ENCODE peak calls at places on chromosomes 2 and 18, in four cellular contexts. S is esophagus muscularis mucosa, I is ovary, G is HCT116. N is an unnamed sample.

GRCh38 chr18:54558609-54559585 is 32.1 kb upstream of the DYNAP start:
- DNase-seq in I (no peak), S (no peak), G (no peak), N (peak)

GRCh38 chr2:26333286-26333685 is 12.7 kb upstream of the SELENOI start:
- DNase-seq in I (no peak), G (no peak), S (no peak), N (no peak)

GRCh38 chr18:21996261-21996892 is 173.0 kb upstream of the GATA6 start:
- DNase-seq in I (no peak), S (no peak), G (no peak), N (no peak)

GRCh38 chr2:228613133-228613532 is 431.6 kb upstream of the SPHKAP start:
- DNase-seq in I (no peak), G (peak), S (no peak), N (no peak)

GRCh38 chr2:171531291-171531690 is 9.0 kb downstream of the CYBRD1 start:
- DNase-seq in I (peak), G (no peak), S (peak), N (no peak)

GRCh38 chr2:141699573-141699972 is 431.2 kb downstream of the LRP1B start:
- DNase-seq in I (no peak), S (no peak), G (no peak), N (no peak)

GRCh38 chr2:43484323-43484930 is 111.4 kb downstream of the THADA start:
- DNase-seq in S (no peak), I (no peak), G (peak), N (peak)

GRCh38 chr2:73386894-73387636 is 1.4 kb downstream of the ALMS1 start:
- DNase-seq in S (no peak), G (no peak), I (no peak), N (no peak)

GRCh38 chr18:58584219-58585127 is 44.4 kb downstream of the ALPK2 start:
- DNase-seq in S (no peak), I (no peak), G (no peak), N (no peak)

GRCh38 chr2:75808793-75809535 is 98.2 kb upstream of the GCFC2 start:
- DNase-seq in I (no peak), G (no peak), S (peak), N (no peak)

GRCh38 chr18:36411745-36412168 is 114.2 kb downstream of the FHOD3 start:
- DNase-seq in I (no peak), S (peak), G (peak), N (peak)

GRCh38 chr18:59268722-59269562 is 4.3 kb downstream of the RAX start:
- DNase-seq in I (no peak), S (peak), G (no peak), N (peak)

GRCh38 chr2:216121255-216121654 is 12.1 kb downstream of the XRCC5 start:
- DNase-seq in I (no peak), G (no peak), S (no peak), N (no peak)

GRCh38 chr2:242029422-242030225 is 160.1 kb downstream of the RTP5 start:
- DNase-seq in G (no peak), I (no peak), S (no peak), N (no peak)

GRCh38 chr2:196200557-196200956 is 29.2 kb upstream of the STK17B start:
- DNase-seq in I (no peak), S (no peak), G (no peak), N (no peak)

GRCh38 chr2:95285542-95285932 is 11.3 kb downstream of the PROM2 start:
- DNase-seq in I (no peak), G (no peak), S (no peak), N (no peak)

GRCh38 chr2:16666453-16666801 is 793 bp upstream of the CYRIA start:
- DNase-seq in G (no peak), S (peak), I (no peak), N (no peak)

GRCh38 chr2:144015036-144015435 is 504.9 kb downstream of the ZEB2 start:
- DNase-seq in S (no peak), G (no peak), I (no peak), N (no peak)

GRCh38 chr2:197641666-197642065 is 33.7 kb downstream of the RFTN2 start:
- DNase-seq in S (no peak), G (no peak), I (no peak), N (no peak)

GRCh38 chr2:21010813-21011439 is 32.9 kb downstream of the APOB start:
- DNase-seq in S (no peak), I (no peak), G (no peak), N (no peak)

GRCh38 chr2:15307526-15307925 is 253.6 kb downstream of the NBAS start:
- DNase-seq in G (no peak), I (no peak), S (no peak), N (no peak)

GRCh38 chr18:53799134-53799533 is 425.3 kb downstream of the MBD2 start:
- DNase-seq in G (no peak), I (no peak), S (no peak), N (no peak)

GRCh38 chr2:160695402-160696060 is 201.9 kb upstream of the RBMS1 start:
- DNase-seq in G (no peak), I (no peak), S (no peak), N (no peak)

GRCh38 chr2:25032094-25032493 is 9.8 kb upstream of the EFR3B start:
- DNase-seq in I (no peak), S (no peak), G (no peak), N (no peak)

GRCh38 chr2:234198976-234199375 is 148.5 kb downstream of the SPP2 start:
- DNase-seq in S (no peak), I (no peak), G (no peak), N (no peak)

GRCh38 chr18:59885579-59886163 is 14.1 kb upstream of the PMAIP1 start:
- DNase-seq in G (no peak), I (no peak), S (no peak), N (no peak)

GRCh38 chr2:84846732-84847131 is 34.2 kb downstream of the TRABD2A start:
- DNase-seq in I (no peak), G (no peak), S (no peak), N (no peak)

GRCh38 chr2:171479154-171479814 is 43.0 kb upstream of the CYBRD1 start:
- DNase-seq in I (no peak), G (no peak), S (no peak), N (no peak)

GRCh38 chr2:227411320-227411989 is 23.7 kb upstream of the SCYGR1 start:
- DNase-seq in I (no peak), G (no peak), S (no peak), N (no peak)

GRCh38 chr2:134745023-134745422 is 26.2 kb upstream of the TMEM163 start:
- DNase-seq in I (no peak), S (no peak), G (no peak), N (no peak)

GRCh38 chr2:48512586-48512985 is 17.4 kb upstream of the STON1 start:
- DNase-seq in S (no peak), G (no peak), I (no peak), N (no peak)

GRCh38 chr2:48514591-48514990 is 15.4 kb upstream of the STON1 start:
- DNase-seq in I (peak), S (no peak), G (no peak), N (no peak)

GRCh38 chr2:48512071-48512470 is 17.9 kb upstream of the STON1 start:
- DNase-seq in G (no peak), S (no peak), I (no peak), N (no peak)

GRCh38 chr2:48508461-48509124 is 21.4 kb upstream of the STON1 start:
- DNase-seq in S (no peak), G (no peak), I (no peak), N (peak)

DNA sequence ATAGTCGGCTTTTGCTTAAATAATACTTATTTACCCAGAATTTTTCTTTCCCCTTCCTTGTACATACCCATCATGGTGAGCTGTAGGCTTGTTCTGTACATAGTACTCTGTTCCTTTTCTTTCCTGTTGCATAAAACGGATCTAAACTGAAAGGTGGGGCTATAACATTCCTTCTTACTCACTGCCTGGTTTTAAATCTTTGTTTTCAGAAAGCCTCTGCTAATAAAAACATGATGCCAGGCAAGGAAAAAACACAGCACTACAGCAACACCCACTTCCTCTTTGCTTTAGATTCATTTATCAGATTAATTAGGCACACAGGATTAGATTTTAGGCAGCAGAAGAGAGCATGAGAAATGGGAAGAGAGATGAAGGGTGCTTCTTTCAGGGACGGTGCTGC is 19.6 kb upstream of the STON1 start:
- DNase-seq in S (no peak), G (no peak), I (no peak), N (no peak)
- TF ChIP-seq POLR2A in S (no peak), G (no peak), I (no peak), N (no peak)

DNA sequence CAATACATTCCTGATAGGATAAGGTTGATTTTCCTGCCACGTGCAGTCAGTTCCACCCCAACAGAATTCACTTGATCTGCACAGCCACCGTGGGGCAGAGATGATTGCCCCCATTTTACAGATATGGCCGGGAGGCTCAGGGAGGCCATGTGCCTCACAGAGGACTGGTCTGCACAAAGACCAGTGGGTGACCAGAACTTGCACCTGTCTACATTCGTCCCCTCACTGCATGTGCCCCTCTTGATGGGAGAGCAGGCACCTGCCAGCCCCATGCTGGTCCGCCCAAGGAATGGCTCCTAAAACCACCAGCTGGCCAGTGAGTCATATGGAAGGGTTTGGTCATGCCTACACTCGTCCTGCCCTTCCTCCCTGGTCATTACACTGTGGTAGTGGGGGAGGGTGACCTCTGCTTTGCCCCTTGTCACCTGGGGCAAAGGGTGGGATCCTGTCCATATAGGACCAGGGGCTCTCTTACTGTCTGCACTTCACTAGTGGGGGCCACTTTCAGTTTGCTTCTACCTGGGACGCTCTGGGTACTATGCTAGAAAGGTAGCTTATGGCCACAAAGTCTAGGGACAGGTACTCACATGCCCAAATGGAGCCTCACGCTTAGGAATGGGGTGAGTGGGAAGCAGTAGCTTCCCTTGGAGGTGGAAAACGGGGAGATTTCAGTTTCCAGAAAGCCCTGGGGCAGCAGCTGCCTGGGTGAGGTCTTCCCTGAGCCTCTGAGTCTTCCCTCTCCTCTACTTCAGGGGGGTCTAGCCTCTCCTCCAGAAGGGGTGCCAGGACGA is 14.7 kb downstream of the RRM2 start:
- DNase-seq in S (no peak), I (no peak), G (no peak), N (no peak)
- TF ChIP-seq POLR2A in S (no peak), I (no peak), G (no peak), N (peak)

GRCh38 chr2:201643216-201643651 is at the start of gene TMEM237:
- DNase-seq in I (peak), G (peak), S (no peak), N (no peak)
- TF ChIP-seq POLR2A in I (no peak), G (peak), S (no peak), N (no peak)

GRCh38 chr2:120012771-120013568 is at the start of gene EPB41L5:
- DNase-seq in I (peak), G (peak), S (peak), N (peak)
- TF ChIP-seq POLR2A in I (peak), G (peak), S (peak), N (no peak)

GRCh38 chr2:146633159-146633558 is 1211.7 kb upstream of the ACVR2A start:
- DNase-seq in S (no peak), G (no peak), I (no peak), N (no peak)
- TF ChIP-seq POLR2A in S (no peak), G (no peak), I (no peak), N (no peak)

GRCh38 chr18:79465392-79465991 is 69.8 kb downstream of the NFATC1 start:
- DNase-seq in I (no peak), S (no peak), G (no peak), N (peak)
- TF ChIP-seq POLR2A in I (no peak), S (no peak), G (no peak), N (no peak)

GRCh38 chr18:9328776-9329175 is 5.8 kb upstream of the TWSG1 start:
- DNase-seq in S (no peak), G (no peak), I (no peak), N (no peak)
- TF ChIP-seq POLR2A in S (no peak), G (no peak), I (no peak), N (no peak)

GRCh38 chr2:158457092-158457825 is 507 bp downstream of the PKP4 start:
- DNase-seq in S (no peak), I (peak), G (no peak), N (peak)

GRCh38 chr2:158459161-158460003 is 2.6 kb downstream of the PKP4 start:
- DNase-seq in G (no peak), I (no peak), S (no peak), N (no peak)

GRCh38 chr2:158458617-158458920 is 1.8 kb downstream of the PKP4 start:
- DNase-seq in I (no peak), G (no peak), S (no peak), N (peak)

GRCh38 chr2:158456309-158457066 is at the start of the genes CCDC148 and PKP4:
- DNase-seq in G (peak), I (peak), S (peak), N (peak)

DNA sequence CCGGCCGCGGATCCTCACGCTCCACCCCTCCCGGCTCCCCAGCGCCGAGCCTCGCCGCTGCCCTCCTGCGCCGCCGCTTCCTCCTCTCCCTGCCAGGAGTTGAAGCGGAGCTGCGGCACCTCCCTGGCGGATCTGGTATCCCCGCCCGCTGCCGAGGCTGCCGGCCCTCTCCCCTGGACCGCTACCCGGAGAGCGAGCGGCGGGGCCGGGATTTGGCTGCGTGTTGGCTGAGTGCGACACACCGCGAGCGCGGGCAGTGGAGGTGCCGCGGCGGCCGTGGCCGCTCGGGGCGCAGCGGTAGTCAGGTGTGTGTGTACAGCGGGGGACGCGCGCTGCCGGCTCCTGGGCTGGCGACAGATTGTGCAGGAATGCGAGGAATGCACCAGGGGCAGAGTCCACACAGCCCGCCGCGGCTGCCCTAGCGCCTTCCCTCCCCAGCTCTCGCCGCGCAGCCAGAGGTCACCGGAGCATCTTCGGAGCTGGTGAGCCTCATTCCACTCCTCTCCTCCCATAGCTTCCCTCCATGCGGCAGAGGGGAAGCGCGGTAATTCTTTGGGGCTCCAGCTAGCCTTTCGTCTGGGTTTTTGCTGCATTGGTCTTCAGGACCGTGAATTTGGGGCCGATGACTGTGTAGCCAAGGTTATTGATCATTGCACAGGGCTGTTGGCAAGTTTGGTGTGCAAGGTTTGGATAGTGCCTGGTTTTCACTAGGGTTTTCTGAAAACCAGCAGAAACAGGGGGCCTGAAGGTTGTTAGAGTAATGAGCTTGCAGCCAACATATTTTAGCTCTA is 1.3 kb downstream of the PKP4 start:
- DNase-seq in G (no peak), I (peak), S (no peak), N (peak)
- TF ChIP-seq POLR2A in G (no peak), I (peak), S (peak), N (no peak)